ENCODE peak calls at places on chromosomes 2 and 18, in five cellular contexts. G, N, V, A and X are unnamed samples.
A peak's percentile ranks its signal among the peaks of the same experiment; 100 is the strongest.

GRCh38 chr18:41370740-41371623 is 584.1 kb upstream of the PIK3C3 start:
- DNase-seq in G (no peak), N (no peak), V (no peak), A (no peak), X (no peak)

GRCh38 chr2:239378918-239379640 is 21.7 kb downstream of the HDAC4 start:
- DNase-seq in G (no peak), N (peak; percentile 50), V (no peak), A (no peak), X (no peak)

GRCh38 chr2:166494140-166494544 is at the start of gene SCN7A:
- DNase-seq in G (peak; percentile 67), N (peak; percentile 79), V (peak; percentile 37), A (peak; percentile 64), X (no peak)

GRCh38 chr2:117686699-117687098 is 127.8 kb upstream of the DDX18 start:
- DNase-seq in G (no peak), N (no peak), V (no peak), A (no peak), X (no peak)

GRCh38 chr2:19543271-19544019 is 185.0 kb upstream of the OSR1 start:
- DNase-seq in G (no peak), N (no peak), V (no peak), A (no peak), X (no peak)

GRCh38 chr18:30889582-30890301 is 152.8 kb downstream of the DSC3 start:
- DNase-seq in G (no peak), N (no peak), V (no peak), A (peak; percentile 6), X (no peak)

GRCh38 chr2:31381601-31382000 is 32.9 kb downstream of the XDH start:
- DNase-seq in G (no peak), N (no peak), V (no peak), A (no peak), X (no peak)

GRCh38 chr2:149989447-149990063 is 402.0 kb upstream of the MMADHC start:
- DNase-seq in G (peak; percentile 21), N (no peak), V (no peak), A (no peak), X (no peak)

GRCh38 chr2:205053827-205054410 is 508.6 kb downstream of the PARD3B start:
- DNase-seq in G (no peak), N (no peak), V (no peak), A (no peak), X (no peak)

GRCh38 chr2:134011936-134012586 is 241.8 kb upstream of the MGAT5 start:
- DNase-seq in G (no peak), N (no peak), V (no peak), A (no peak), X (no peak)

GRCh38 chr2:85999131-85999831 is 106.4 kb downstream of the POLR1A start:
- DNase-seq in G (no peak), N (no peak), V (peak; percentile 33), A (no peak), X (no peak)

GRCh38 chr2:62042944-62043343 is 137.5 kb downstream of the COMMD1 start:
- DNase-seq in G (no peak), N (no peak), V (no peak), A (no peak), X (no peak)

GRCh38 chr18:54444309-54444914 is 86.7 kb downstream of the C18orf54 start:
- DNase-seq in G (peak; percentile 27), N (no peak), V (peak; percentile 78), A (peak; percentile 24), X (no peak)

GRCh38 chr2:236208281-236208900 is 40.2 kb upstream of the GBX2 start:
- DNase-seq in G (no peak), N (no peak), V (no peak), A (no peak), X (no peak)

GRCh38 chr2:119422521-119422920 is 9.1 kb upstream of the TMEM37 start:
- DNase-seq in G (no peak), N (no peak), V (no peak), A (no peak), X (no peak)
- H3K9me3 ChIP-seq in G (no peaks in the 10 kb centered on the region), N (no peaks in the 10 kb centered on the region), V (no peaks in the 10 kb centered on the region), A (peaks cover 5% of the 10 kb centered on the region), X (no peaks in the 10 kb centered on the region)

GRCh38 chr2:71323386-71323785 is 8.2 kb upstream of the ZNF638 start:
- DNase-seq in G (no peak), N (no peak), V (no peak), A (no peak), X (no peak)
- H3K9me3 ChIP-seq in G (no peaks in the 10 kb centered on the region), N (peaks cover 24% of the 10 kb centered on the region), V (peaks cover 3% of the 10 kb centered on the region), A (peaks cover 41% of the 10 kb centered on the region), X (peaks cover 3% of the 10 kb centered on the region)

GRCh38 chr18:14942275-14942674 is 194.3 kb downstream of the ANKRD30B start:
- DNase-seq in G (no peak), N (no peak), V (no peak), A (no peak), X (no peak)

GRCh38 chr18:14941256-14941655 is 193.3 kb downstream of the ANKRD30B start:
- DNase-seq in G (no peak), N (no peak), V (peak; percentile 88), A (no peak), X (no peak)

GRCh38 chr18:14939141-14939540 is 191.2 kb downstream of the ANKRD30B start:
- DNase-seq in G (no peak), N (no peak), V (no peak), A (no peak), X (no peak)

GRCh38 chr18:14941792-14942191 is 193.8 kb downstream of the ANKRD30B start:
- DNase-seq in G (no peak), N (no peak), V (no peak), A (no peak), X (no peak)

DNA sequence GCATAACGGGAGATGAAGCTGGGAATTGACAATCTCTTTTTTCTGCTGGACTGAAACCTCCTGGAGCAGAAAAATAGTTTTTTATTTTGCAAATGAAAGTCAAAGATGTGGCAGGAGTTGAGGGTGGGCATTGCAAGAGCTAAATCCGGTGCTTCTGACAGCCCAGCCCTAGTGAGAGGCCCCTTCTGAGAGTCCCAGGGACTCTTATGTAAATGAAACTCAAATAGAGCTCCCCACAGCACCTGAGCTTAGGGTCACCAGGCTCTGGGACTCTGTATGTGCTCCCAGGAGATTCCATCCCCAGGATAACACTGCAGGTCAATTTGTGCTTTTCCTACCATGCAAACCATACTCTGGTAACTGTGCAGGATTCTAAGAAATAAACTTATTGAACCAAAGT is 192.8 kb downstream of the ANKRD30B start:
- DNase-seq in G (no peak), N (no peak), V (no peak), A (no peak), X (no peak)
- H3K9me3 ChIP-seq in G (peaks cover 65% of the 10 kb centered on the region), N (no peaks in the 10 kb centered on the region), V (no peaks in the 10 kb centered on the region), A (no peaks in the 10 kb centered on the region), X (no peaks in the 10 kb centered on the region)

GRCh38 chr2:33347856-33348255 is 128.6 kb upstream of the RASGRP3 start:
- DNase-seq in G (no peak), N (no peak), V (no peak), A (no peak), X (no peak)

GRCh38 chr2:33354981-33355380 is 121.5 kb upstream of the RASGRP3 start:
- DNase-seq in G (no peak), N (no peak), V (no peak), A (no peak), X (no peak)

GRCh38 chr2:33350632-33351031 is 125.8 kb upstream of the RASGRP3 start:
- DNase-seq in G (no peak), N (no peak), V (no peak), A (no peak), X (no peak)
- H3K9me3 ChIP-seq in G (peaks cover 9% of the 10 kb centered on the region), N (no peaks in the 10 kb centered on the region), V (peaks cover 1% of the 10 kb centered on the region), A (no peaks in the 10 kb centered on the region), X (no peaks in the 10 kb centered on the region)